ENCODE peak calls at places on chromosomes 7 and 10, in ten cellular contexts. B is CD4-positive, CD25-positive, alpha-beta regulatory T cell; Z is A172; D is amniotic stem cell; C is hypothalamus; M is NCI-H748 treated with DMSO at 0.1 percent for 48 hours; H is EL; S is bronchial epithelial cell; I is effector CD8-positive, alpha-beta T cell; R is HFFc6. N is an unnamed sample.

GRCh38 chr7:153010416-153010815 is 250.9 kb downstream of the ACTR3B start:
- DNase-seq in M (no peak), B (no peak), D (no peak), H (no peak), I (no peak), R (no peak), S (no peak), C (no peak), Z (no peak), N (no peak)

GRCh38 chr7:120033114-120033513 is 239.9 kb upstream of the KCND2 start:
- DNase-seq in B (no peak), R (peak), H (no peak), M (no peak), D (no peak), I (no peak), C (no peak), S (no peak), Z (peak), N (no peak)

GRCh38 chr7:17095951-17096350 is 202.5 kb upstream of the AHR start:
- DNase-seq in I (no peak), C (no peak), B (no peak), Z (no peak), R (no peak), H (no peak), S (no peak), M (no peak), D (no peak), N (no peak)

GRCh38 chr10:79345241-79346011 is 1.8 kb upstream of the PPIF start:
- DNase-seq in D (no peak), H (no peak), B (no peak), S (no peak), Z (no peak), R (no peak), C (no peak), M (no peak), I (no peak), N (no peak)

GRCh38 chr7:36441344-36442022 is 51.8 kb downstream of the ANLN start:
- DNase-seq in H (no peak), C (no peak), R (no peak), S (peak), M (no peak), B (no peak), Z (no peak), I (no peak), D (no peak), N (no peak)

GRCh38 chr7:134016223-134016941 is 110.8 kb upstream of the LRGUK start:
- DNase-seq in H (peak), I (no peak), C (no peak), S (peak), R (no peak), M (peak), Z (peak), B (no peak), D (peak), N (peak)

GRCh38 chr10:48481385-48481784 is 123.5 kb downstream of the ARHGAP22 start:
- DNase-seq in B (no peak), C (no peak), Z (no peak), R (no peak), H (no peak), S (no peak), M (no peak), D (no peak), I (no peak), N (no peak)

GRCh38 chr7:142375710-142376313 is 118.0 kb upstream of the PRSS58 start:
- DNase-seq in B (no peak), S (peak), C (no peak), D (no peak), I (no peak), M (no peak), Z (peak), H (peak), R (peak), N (no peak)

GRCh38 chr7:140605337-140605736 is 35.3 kb downstream of the DENND2A start:
- DNase-seq in B (no peak), Z (no peak), R (peak), D (peak), M (no peak), I (no peak), S (peak), H (peak), C (no peak), N (peak)

GRCh38 chr7:157139142-157140117 is 704 bp downstream of the UBE3C start:
- DNase-seq in D (peak), S (peak), B (peak), Z (no peak), H (no peak), C (no peak), R (peak), M (no peak), I (peak), N (peak)

GRCh38 chr7:30252885-30253795 is 31.3 kb upstream of the ZNRF2 start:
- DNase-seq in C (peak), I (no peak), R (no peak), B (no peak), S (peak), M (no peak), H (peak), Z (peak), D (no peak), N (no peak)

GRCh38 chr7:157558875-157559595 is 222.2 kb downstream of the DNAJB6 start:
- DNase-seq in B (no peak), I (no peak), H (no peak), R (no peak), M (no peak), Z (no peak), D (no peak), C (no peak), S (no peak), N (no peak)

GRCh38 chr10:110311357-110311949 is 6.7 kb upstream of the SMNDC1 start:
- DNase-seq in B (no peak), S (peak), C (no peak), M (peak), Z (peak), D (peak), H (peak), R (peak), I (no peak), N (peak)

GRCh38 chr10:70773965-70774809 is 11.0 kb downstream of the TBATA start:
- DNase-seq in C (no peak), R (no peak), S (no peak), B (no peak), Z (no peak), I (no peak), M (no peak), H (no peak), D (no peak), N (no peak)

GRCh38 chr10:122939819-122940543 is 14.0 kb downstream of the C10orf88 start:
- DNase-seq in R (peak), I (no peak), C (no peak), M (no peak), Z (peak), H (peak), S (no peak), D (peak), B (no peak), N (no peak)

GRCh38 chr7:55145606-55146005 is 126.8 kb downstream of the EGFR start:
- DNase-seq in B (no peak), R (no peak), H (no peak), Z (no peak), S (no peak), M (no peak), D (no peak), C (no peak), I (no peak), N (no peak)

GRCh38 chr7:36972140-36972518 is 247.8 kb upstream of the AOAH start:
- DNase-seq in B (no peak), I (no peak), H (no peak), D (no peak), R (no peak), C (no peak), Z (no peak), S (no peak), M (no peak), N (no peak)

GRCh38 chr10:79061441-79062315 is 7.1 kb upstream of the ZMIZ1 start:
- DNase-seq in D (no peak), R (no peak), Z (no peak), S (no peak), C (no peak), H (no peak), I (no peak), B (no peak), M (no peak), N (no peak)

GRCh38 chr10:29403208-29403607 is 114.3 kb downstream of the LYZL1 start:
- DNase-seq in R (no peak), B (no peak), Z (no peak), C (no peak), M (no peak), D (no peak), H (no peak), S (no peak), I (no peak), N (no peak)

GRCh38 chr10:130371156-130371555 is 235.0 kb downstream of the GLRX3 start:
- DNase-seq in C (no peak), Z (no peak), B (no peak), R (no peak), M (no peak), S (no peak), H (no peak), I (no peak), D (no peak), N (no peak)

GRCh38 chr7:51357821-51358220 is 41.2 kb upstream of the COBL start:
- DNase-seq in M (no peak), S (no peak), Z (no peak), R (no peak), B (no peak), C (no peak), D (no peak), H (no peak), I (no peak), N (no peak)

GRCh38 chr10:125662616-125663015 is 20.3 kb downstream of the TEX36 start:
- DNase-seq in M (no peak), B (no peak), C (no peak), D (no peak), S (peak), R (peak), Z (peak), H (peak), I (no peak), N (no peak)

GRCh38 chr7:2358968-2359527 is 4.4 kb downstream of the EIF3B start:
- DNase-seq in Z (no peak), M (no peak), H (no peak), R (no peak), C (no peak), I (no peak), B (no peak), D (no peak), S (no peak), N (no peak)

GRCh38 chr10:42755591-42756093 is 27.0 kb upstream of the BMS1 start:
- DNase-seq in C (no peak), M (no peak), Z (no peak), H (no peak), R (no peak), S (no peak), I (no peak), D (no peak), B (no peak), N (no peak)

GRCh38 chr7:140645166-140645565 is 4.6 kb upstream of the DENND2A start:
- DNase-seq in R (no peak), B (no peak), Z (no peak), H (no peak), S (no peak), D (no peak), I (no peak), C (no peak), M (no peak), N (no peak)

GRCh38 chr10:20963721-20964595 is 66.8 kb upstream of the NEBL start:
- DNase-seq in I (no peak), B (no peak), S (no peak), C (no peak), Z (no peak), R (no peak), M (no peak), H (no peak), D (no peak), N (no peak)

GRCh38 chr7:6166443-6166871 is 106.0 kb downstream of the CYTH3 start:
- DNase-seq in S (no peak), H (no peak), C (no peak), R (no peak), Z (no peak), B (no peak), M (no peak), I (no peak), D (no peak), N (no peak)

GRCh38 chr10:613217-613616 is 76.3 kb downstream of the DIP2C start:
- DNase-seq in C (no peak), I (no peak), M (peak), H (no peak), S (peak), B (no peak), Z (no peak), R (no peak), D (no peak), N (no peak)

GRCh38 chr10:35574924-35575352 is 30.2 kb upstream of the GJD4 start:
- DNase-seq in C (no peak), H (peak), S (no peak), M (no peak), D (no peak), B (no peak), I (no peak), Z (peak), R (peak), N (peak)

GRCh38 chr7:14184292-14184864 is 194.9 kb upstream of the ETV1 start:
- DNase-seq in S (no peak), B (no peak), R (no peak), D (no peak), Z (no peak), H (no peak), M (no peak), I (no peak), C (no peak), N (no peak)

GRCh38 chr10:62082729-62083412 is 181.4 kb downstream of the ARID5B start:
- DNase-seq in H (no peak), B (peak), I (no peak), Z (no peak), S (peak), D (no peak), C (no peak), M (no peak), R (peak), N (no peak)